ENCODE peak calls at places on chromosomes 5 and 9, in five cellular contexts. One of them, this sample, is unnamed.
A peak's percentile ranks its signal among the peaks of the same experiment; 100 is the strongest.

GRCh38 chr5:141223112-141223783 is at the start of gene PCDHB14:
- DNase-seq in BE2C: peak; percentile 55
- DNase-seq in testis: no peak
- DNase-seq in kidney: no peak
- DNase-seq in Calu3: peak; percentile 66
- DNase-seq in this sample: peak; percentile 47

GRCh38 chr5:36537729-36538128 is 68.7 kb upstream of the SLC1A3 start:
- DNase-seq in kidney: no peak
- DNase-seq in Calu3: no peak
- DNase-seq in testis: no peak
- DNase-seq in BE2C: no peak
- DNase-seq in this sample: no peak

GRCh38 chr9:5608298-5609254 is 20.3 kb upstream of the RIC1 start:
- DNase-seq in BE2C: no peak
- DNase-seq in kidney: no peak
- DNase-seq in Calu3: peak; percentile 15
- DNase-seq in testis: no peak
- DNase-seq in this sample: no peak

GRCh38 chr5:62489471-62489870 is 76.9 kb downstream of the IPO11 start:
- DNase-seq in testis: no peak
- DNase-seq in Calu3: no peak
- DNase-seq in BE2C: no peak
- DNase-seq in kidney: no peak
- DNase-seq in this sample: no peak

GRCh38 chr9:128895556-128895955 is 13.6 kb downstream of the LRRC8A start:
- DNase-seq in testis: no peak
- DNase-seq in kidney: no peak
- DNase-seq in Calu3: no peak
- DNase-seq in BE2C: no peak
- DNase-seq in this sample: no peak

GRCh38 chr5:159916841-159917761 is 819 bp downstream of the ADRA1B start:
- DNase-seq in Calu3: no peak
- DNase-seq in testis: no peak
- DNase-seq in kidney: no peak
- DNase-seq in BE2C: no peak
- DNase-seq in this sample: no peak

GRCh38 chr5:55140908-55141665 is 18.9 kb upstream of the GPX8 start:
- DNase-seq in BE2C: no peak
- DNase-seq in kidney: no peak
- DNase-seq in testis: no peak
- DNase-seq in Calu3: no peak
- DNase-seq in this sample: no peak

GRCh38 chr5:134438641-134439621 is 27.2 kb upstream of the CDKN2AIPNL start:
- DNase-seq in testis: peak; percentile 69
- DNase-seq in BE2C: no peak
- DNase-seq in Calu3: peak; percentile 86
- DNase-seq in kidney: peak; percentile 92
- DNase-seq in this sample: no peak

GRCh38 chr5:151081426-151082273 is 816 bp upstream of the TNIP1 start:
- DNase-seq in BE2C: no peak
- DNase-seq in kidney: no peak
- DNase-seq in testis: no peak
- DNase-seq in Calu3: no peak
- DNase-seq in this sample: no peak

GRCh38 chr9:129483467-129484324 is 137.2 kb downstream of the C9orf50 start:
- DNase-seq in BE2C: peak; percentile 55
- DNase-seq in kidney: peak; percentile 97
- DNase-seq in testis: peak; percentile 89
- DNase-seq in Calu3: peak; percentile 64
- DNase-seq in this sample: peak; percentile 69

GRCh38 chr5:4335078-4335477 is 739.4 kb downstream of the IRX1 start:
- DNase-seq in Calu3: no peak
- DNase-seq in BE2C: no peak
- DNase-seq in kidney: no peak
- DNase-seq in testis: no peak
- DNase-seq in this sample: no peak

GRCh38 chr9:119368681-119369581 is at the start of gene BRINP1:
- DNase-seq in testis: peak; percentile 54
- DNase-seq in kidney: peak; percentile 70
- DNase-seq in BE2C: peak; percentile 76
- DNase-seq in Calu3: no peak
- DNase-seq in this sample: peak; percentile 94

GRCh38 chr5:94691947-94692346 is 73.5 kb downstream of the SLF1 start:
- DNase-seq in Calu3: no peak
- DNase-seq in kidney: no peak
- DNase-seq in BE2C: peak; percentile 19
- DNase-seq in testis: peak; percentile 29
- DNase-seq in this sample: peak; percentile 13

GRCh38 chr5:142014911-142015584 is 2.2 kb upstream of the GNPDA1 start:
- DNase-seq in Calu3: peak; percentile 70
- DNase-seq in BE2C: peak; percentile 35
- DNase-seq in kidney: no peak
- DNase-seq in testis: no peak
- DNase-seq in this sample: no peak

DNA sequence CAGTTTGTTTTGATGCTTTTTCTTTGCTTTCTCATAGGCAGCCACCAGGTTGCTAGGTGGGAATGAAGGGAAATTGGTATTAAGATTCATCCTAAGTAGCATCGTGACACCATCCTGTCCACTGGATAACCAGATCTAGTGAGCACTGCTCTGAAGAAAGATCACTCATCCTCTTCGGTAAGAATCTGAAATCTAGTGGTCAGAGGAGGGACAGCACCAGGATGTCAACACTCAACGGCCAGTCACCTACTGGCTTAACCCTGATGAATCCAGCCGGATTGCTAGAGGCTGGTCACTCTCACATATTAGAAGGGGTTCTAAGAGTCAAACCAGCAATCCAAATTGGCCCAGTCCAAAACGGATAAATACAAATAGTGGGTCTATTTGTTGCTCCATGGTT is 50.8 kb downstream of the DCP2 start:
- DNase-seq in BE2C: no peak
- DNase-seq in Calu3: no peak
- DNase-seq in kidney: no peak
- DNase-seq in testis: no peak
- DNase-seq in this sample: no peak
- TF ChIP-seq CTCF in BE2C: no peak
- TF ChIP-seq CTCF in Calu3: no peak
- TF ChIP-seq CTCF in kidney: no peak
- TF ChIP-seq CTCF in testis: no peak
- TF ChIP-seq CTCF in this sample: peak; percentile 12

GRCh38 chr9:127541865-127542264 is 70.2 kb upstream of the STXBP1 start:
- DNase-seq in BE2C: no peak
- DNase-seq in testis: no peak
- DNase-seq in Calu3: no peak
- DNase-seq in kidney: no peak
- DNase-seq in this sample: no peak

GRCh38 chr9:127539982-127540663 is 72.0 kb upstream of the STXBP1 start:
- DNase-seq in Calu3: no peak
- DNase-seq in testis: no peak
- DNase-seq in BE2C: no peak
- DNase-seq in kidney: no peak
- DNase-seq in this sample: no peak

GRCh38 chr9:127539259-127539981 is 72.7 kb upstream of the STXBP1 start:
- DNase-seq in BE2C: no peak
- DNase-seq in testis: no peak
- DNase-seq in Calu3: no peak
- DNase-seq in kidney: no peak
- DNase-seq in this sample: no peak

GRCh38 chr9:127541176-127541575 is 70.9 kb upstream of the STXBP1 start:
- DNase-seq in BE2C: no peak
- DNase-seq in Calu3: no peak
- DNase-seq in testis: no peak
- DNase-seq in kidney: no peak
- DNase-seq in this sample: no peak

DNA sequence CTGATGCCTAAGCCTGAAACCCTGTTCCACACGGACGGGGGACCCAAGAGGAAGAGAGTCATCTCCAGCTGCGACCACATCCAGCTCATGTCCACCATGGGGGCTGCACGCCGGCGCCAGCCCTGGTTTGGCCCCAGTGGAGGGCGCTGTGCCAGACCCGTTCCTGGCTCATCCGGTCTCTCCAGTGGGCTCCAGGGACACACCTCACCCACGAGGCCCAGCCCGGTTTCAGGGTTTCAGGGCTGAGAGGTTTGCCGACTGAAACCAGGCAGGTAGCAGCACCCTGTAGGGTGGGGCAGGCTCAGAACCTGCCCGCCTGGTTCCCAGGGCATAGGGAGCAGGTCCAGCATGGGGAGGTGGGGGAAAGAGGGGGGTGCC is 71.4 kb upstream of the STXBP1 start:
- DNase-seq in BE2C: no peak
- DNase-seq in testis: no peak
- DNase-seq in kidney: no peak
- DNase-seq in Calu3: peak; percentile 51
- DNase-seq in this sample: no peak
- TF ChIP-seq CTCF in BE2C: no peak
- TF ChIP-seq CTCF in testis: no peak
- TF ChIP-seq CTCF in kidney: no peak
- TF ChIP-seq CTCF in Calu3: no peak
- TF ChIP-seq CTCF in this sample: peak; percentile 56

DNA sequence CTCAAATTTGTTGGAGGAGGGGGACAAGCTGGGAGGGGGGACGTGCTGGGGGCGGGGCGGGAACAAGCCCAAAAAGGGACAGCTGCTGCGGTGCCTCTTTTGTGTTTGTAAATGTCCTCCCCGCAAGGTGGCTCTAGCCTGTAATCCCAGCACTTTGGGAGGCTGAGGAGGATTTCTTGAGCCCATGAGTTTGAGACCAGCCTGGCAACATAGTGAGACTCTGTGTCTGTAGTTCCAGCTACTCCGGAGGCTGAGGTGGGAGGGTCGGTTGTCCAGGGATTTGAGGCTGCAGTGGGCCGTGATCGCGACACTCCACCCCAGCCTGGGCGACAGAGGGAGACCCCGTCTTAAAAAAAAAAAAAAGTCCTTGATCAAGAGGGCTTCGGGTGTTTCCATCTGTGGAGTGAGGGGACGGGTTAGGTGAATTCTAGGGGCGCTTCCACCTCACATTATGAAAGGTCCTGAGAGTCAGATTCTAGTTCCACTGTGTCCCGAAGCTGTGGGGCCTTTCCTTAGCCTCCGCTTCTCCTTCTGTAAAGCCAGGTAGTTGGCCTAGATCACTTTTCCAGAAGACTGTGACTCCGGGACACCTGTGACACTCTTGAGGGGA is 779 bp upstream of the CTNNA1 start:
- DNase-seq in Calu3: peak; percentile 60
- DNase-seq in testis: peak; percentile 50
- DNase-seq in kidney: no peak
- DNase-seq in BE2C: no peak
- DNase-seq in this sample: peak; percentile 63
- TF ChIP-seq CTCF in Calu3: peak; percentile 32
- TF ChIP-seq CTCF in testis: no peak
- TF ChIP-seq CTCF in kidney: no peak
- TF ChIP-seq CTCF in BE2C: no peak
- TF ChIP-seq CTCF in this sample: peak; percentile 47

DNA sequence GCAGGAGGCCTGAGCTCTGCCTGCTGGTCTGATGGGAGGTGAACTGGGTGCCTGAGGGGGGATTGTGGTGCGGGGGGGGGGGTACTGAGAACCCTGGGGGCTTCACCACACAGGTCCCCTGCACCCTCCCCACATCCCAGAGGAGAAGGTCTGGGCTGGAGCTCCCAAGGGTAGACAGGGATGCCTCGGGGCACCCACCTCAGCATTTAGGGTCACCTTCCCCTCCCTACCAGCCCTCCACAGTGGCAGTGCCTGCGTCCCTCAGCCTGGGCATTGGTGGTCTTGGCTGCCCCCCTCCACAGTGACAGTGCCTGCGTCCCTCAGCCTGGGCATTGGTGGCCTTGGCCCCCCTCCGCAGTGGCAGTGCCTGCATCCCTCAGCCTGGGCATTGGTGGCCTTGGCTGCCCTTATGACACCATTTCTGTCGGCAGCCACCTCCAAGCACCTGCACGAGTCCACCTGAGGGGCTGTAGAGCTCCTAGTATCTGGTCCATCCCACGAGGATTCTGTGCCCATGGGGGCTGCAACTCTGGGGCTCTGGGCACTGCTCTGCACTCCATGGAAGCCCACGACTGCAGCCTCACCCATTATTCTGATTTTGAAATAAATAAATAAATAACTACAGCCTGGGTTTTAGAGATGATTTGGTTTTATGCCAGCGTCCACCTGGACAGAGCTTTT is 21.5 kb downstream of the NKD2 start:
- DNase-seq in BE2C: no peak
- DNase-seq in Calu3: no peak
- DNase-seq in kidney: peak; percentile 48
- DNase-seq in testis: no peak
- DNase-seq in this sample: no peak
- TF ChIP-seq CTCF in BE2C: no peak
- TF ChIP-seq CTCF in Calu3: no peak
- TF ChIP-seq CTCF in kidney: no peak
- TF ChIP-seq CTCF in testis: no peak
- TF ChIP-seq CTCF in this sample: no peak

GRCh38 chr9:116045083-116045482 is 108.5 kb upstream of the PAPPA start:
- DNase-seq in kidney: no peak
- DNase-seq in Calu3: no peak
- DNase-seq in BE2C: no peak
- DNase-seq in testis: no peak
- DNase-seq in this sample: no peak
- TF ChIP-seq CTCF in kidney: no peak
- TF ChIP-seq CTCF in Calu3: no peak
- TF ChIP-seq CTCF in BE2C: no peak
- TF ChIP-seq CTCF in testis: no peak
- TF ChIP-seq CTCF in this sample: no peak

This sample was measured in WERI-Rb-1.